ENCODE peak calls at places on chromosome 21, in four cellular contexts. X is K562, G is HepG2, K is H1. L is an unnamed sample.

GRCh38 chr21:44724926-44725325 is 13.6 kb upstream of the TSPEAR start:
- DNase-seq in X (no peak), G (no peak), K (no peak), L (no peak)

GRCh38 chr21:26067836-26068401 is 102.7 kb downstream of the APP start:
- DNase-seq in X (no peak), G (no peak), K (no peak), L (no peak)

GRCh38 chr21:18493420-18493819 is 89.8 kb upstream of the TMPRSS15 start:
- DNase-seq in X (no peak), G (no peak), K (no peak), L (no peak)

GRCh38 chr21:45280969-45281368 is 6.7 kb downstream of the POFUT2 start:
- DNase-seq in X (no peak), G (no peak), K (no peak), L (no peak)

GRCh38 chr21:44726803-44727202 is 15.4 kb upstream of the TSPEAR start:
- DNase-seq in X (no peak), G (no peak), K (no peak), L (no peak)

GRCh38 chr21:45041351-45041805 is 33.0 kb upstream of the ADARB1 start:
- DNase-seq in X (no peak), G (no peak), K (no peak), L (no peak)

GRCh38 chr21:40950970-40951369 is 104.0 kb upstream of the DSCAM start:
- DNase-seq in X (no peak), G (no peak), K (no peak), L (no peak)

GRCh38 chr21:32403201-32403701 is 9.3 kb upstream of the EVA1C start:
- DNase-seq in X (peak), G (peak), K (peak), L (peak)

GRCh38 chr21:14686466-14687276 is 140.6 kb upstream of the SAMSN1 start:
- DNase-seq in X (no peak), G (no peak), K (no peak), L (no peak)

GRCh38 chr21:45831991-45832740 is 149.4 kb upstream of the COL6A1 start:
- DNase-seq in X (no peak), G (no peak), K (peak), L (no peak)

GRCh38 chr21:30695956-30696355 is 22.6 kb downstream of the KRTAP21-3 start:
- DNase-seq in X (no peak), G (no peak), K (no peak), L (no peak)

GRCh38 chr21:44911384-44912157 is 9.1 kb downstream of the ITGB2 start:
- DNase-seq in X (peak), G (peak), K (no peak), L (no peak)

GRCh38 chr21:15060776-15061175 is 4.0 kb downstream of the NRIP1 start:
- DNase-seq in X (peak), G (no peak), K (no peak), L (no peak)

GRCh38 chr21:29257701-29258100 is 41.0 kb upstream of the BACH1 start:
- DNase-seq in X (no peak), G (peak), K (no peak), L (no peak)

GRCh38 chr21:44893278-44893556 is 19.7 kb upstream of the PTTG1IP start:
- DNase-seq in X (no peak), G (no peak), K (no peak), L (no peak)

GRCh38 chr21:32457360-32457840 is 44.9 kb downstream of the EVA1C start:
- DNase-seq in X (peak), G (peak), K (no peak), L (peak)

GRCh38 chr21:24903954-24904635 is 703.2 kb downstream of the MRPL39 start:
- DNase-seq in X (no peak), G (no peak), K (no peak), L (no peak)

GRCh38 chr21:45552696-45553391 is 10.6 kb upstream of the SLC19A1 start:
- DNase-seq in X (no peak), G (no peak), K (no peak), L (no peak)

GRCh38 chr21:31444061-31444460 is 100.0 kb upstream of the TIAM1 start:
- DNase-seq in X (no peak), G (no peak), K (no peak), L (no peak)

GRCh38 chr21:46171996-46172862 is 12.0 kb downstream of the SPATC1L start:
- DNase-seq in X (peak), G (no peak), K (peak), L (no peak)

GRCh38 chr21:44989943-44990780 is 50.3 kb downstream of the SLX9 start:
- DNase-seq in X (no peak), G (no peak), K (no peak), L (no peak)

GRCh38 chr21:28590722-28591121 is 402.0 kb downstream of the LTN1 start:
- DNase-seq in X (no peak), G (no peak), K (no peak), L (peak)

DNA sequence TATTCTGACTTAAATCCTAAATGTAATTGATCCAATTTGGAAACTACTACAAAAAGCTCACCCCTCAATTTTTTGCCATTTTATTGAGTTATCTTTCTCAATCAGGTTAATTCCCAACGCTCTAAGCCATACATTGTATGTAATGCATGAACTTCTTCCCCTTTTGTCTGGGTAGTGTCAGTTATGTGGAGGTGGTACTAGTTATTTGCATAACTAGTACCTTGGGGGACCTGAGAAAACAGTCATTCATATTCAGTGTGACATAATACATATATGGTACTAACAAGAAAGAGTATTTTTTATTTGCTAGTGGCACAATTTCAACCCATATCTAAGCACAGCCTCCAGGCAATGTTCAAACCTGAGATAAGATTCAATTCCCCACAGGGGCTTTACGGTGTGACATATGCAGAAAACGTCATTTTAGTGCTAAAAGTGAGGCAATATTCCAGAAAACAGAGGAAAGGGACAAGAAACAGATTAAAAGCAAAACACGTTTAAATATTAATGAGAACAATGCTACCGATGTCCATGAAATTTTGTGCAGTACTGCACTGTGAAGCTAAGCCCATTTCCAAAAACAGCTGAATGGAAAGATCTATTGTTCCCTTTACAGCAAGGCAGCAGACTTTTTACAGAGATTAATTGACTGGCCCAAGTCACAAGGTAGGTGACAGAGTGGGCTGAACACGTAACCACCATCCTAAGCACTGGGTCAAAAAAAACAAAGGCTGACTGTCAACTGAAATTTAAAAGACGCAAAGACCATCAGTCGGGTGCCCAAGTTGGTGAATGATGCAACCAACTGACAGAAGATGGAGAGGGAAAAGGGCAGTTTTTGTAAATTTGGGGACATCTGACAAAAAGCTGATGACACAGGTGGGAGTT is 1.4 kb downstream of the HLCS start:
- DNase-seq in X (peak), G (no peak), K (no peak), L (no peak)
- H3K4me2 ChIP-seq in X (peak), G (peak), K (peak), L (peak)

GRCh38 chr21:33801424-33802405 is 113.9 kb downstream of the ATP5PO start:
- DNase-seq in X (no peak), G (peak), K (no peak), L (peak)
- TF ChIP-seq CREB1 in X (no peak), G (no peak), K (no peak), L (no peak)

GRCh38 chr21:16569679-16570078 is 839.9 kb downstream of the USP25 start:
- DNase-seq in X (no peak), G (no peak), K (no peak), L (no peak)
- H3K4me2 ChIP-seq in X (no peak), G (no peak), K (no peak), L (no peak)

GRCh38 chr21:42153746-42154145 is 65.2 kb upstream of the ABCG1 start:
- DNase-seq in X (no peak), G (no peak), K (no peak), L (no peak)
- TF ChIP-seq CREB1 in X (no peak), G (no peak), K (no peak), L (no peak)

DNA sequence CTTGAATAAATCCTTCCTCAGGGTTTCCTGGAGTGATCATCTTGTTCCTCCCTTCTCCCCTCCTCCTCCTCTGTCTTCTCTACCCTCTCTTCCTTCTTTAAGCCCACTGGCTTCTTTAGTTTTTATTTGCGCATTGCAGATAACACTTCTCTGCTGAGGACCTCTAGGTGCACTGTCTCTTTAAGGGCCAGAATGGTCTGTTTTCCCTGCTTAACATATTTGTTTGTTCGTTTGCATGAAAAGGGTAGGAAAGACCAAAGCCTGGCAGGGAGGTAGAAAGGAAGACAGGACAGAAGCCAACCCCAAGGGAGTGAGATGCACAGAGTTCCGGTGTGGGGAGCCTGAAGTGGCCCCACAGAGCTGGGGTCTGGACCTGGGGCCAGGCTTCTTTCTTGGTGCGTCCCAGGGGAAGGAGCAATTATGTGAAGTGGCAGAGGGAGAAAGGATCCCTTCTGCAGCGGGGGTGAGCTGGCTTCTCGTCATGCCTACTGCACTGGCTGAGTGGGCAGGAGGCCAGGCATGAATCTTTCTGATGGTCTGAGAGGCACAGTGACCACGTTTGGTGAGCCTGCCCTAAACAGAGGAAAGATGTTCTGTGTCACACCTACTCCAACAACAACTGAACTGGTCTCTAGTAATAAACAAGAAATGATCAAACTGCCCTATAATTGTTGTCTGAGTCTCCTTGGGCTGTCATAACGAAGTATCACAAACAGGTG is 232.7 kb downstream of the KCNJ6 start:
- DNase-seq in X (no peak), G (no peak), K (no peak), L (peak)
- H3K4me2 ChIP-seq in X (no peak), G (no peak), K (peak), L (peak)

GRCh38 chr21:38819719-38820147 is 14.0 kb downstream of the ETS2 start:
- DNase-seq in X (no peak), G (no peak), K (no peak), L (no peak)

GRCh38 chr21:38819051-38819718 is 13.5 kb downstream of the ETS2 start:
- DNase-seq in X (no peak), G (no peak), K (no peak), L (no peak)

GRCh38 chr21:38818336-38818723 is 12.6 kb downstream of the ETS2 start:
- DNase-seq in X (no peak), G (no peak), K (no peak), L (no peak)

GRCh38 chr21:38816400-38816973 is 10.8 kb downstream of the ETS2 start:
- DNase-seq in X (no peak), G (no peak), K (no peak), L (no peak)

DNA sequence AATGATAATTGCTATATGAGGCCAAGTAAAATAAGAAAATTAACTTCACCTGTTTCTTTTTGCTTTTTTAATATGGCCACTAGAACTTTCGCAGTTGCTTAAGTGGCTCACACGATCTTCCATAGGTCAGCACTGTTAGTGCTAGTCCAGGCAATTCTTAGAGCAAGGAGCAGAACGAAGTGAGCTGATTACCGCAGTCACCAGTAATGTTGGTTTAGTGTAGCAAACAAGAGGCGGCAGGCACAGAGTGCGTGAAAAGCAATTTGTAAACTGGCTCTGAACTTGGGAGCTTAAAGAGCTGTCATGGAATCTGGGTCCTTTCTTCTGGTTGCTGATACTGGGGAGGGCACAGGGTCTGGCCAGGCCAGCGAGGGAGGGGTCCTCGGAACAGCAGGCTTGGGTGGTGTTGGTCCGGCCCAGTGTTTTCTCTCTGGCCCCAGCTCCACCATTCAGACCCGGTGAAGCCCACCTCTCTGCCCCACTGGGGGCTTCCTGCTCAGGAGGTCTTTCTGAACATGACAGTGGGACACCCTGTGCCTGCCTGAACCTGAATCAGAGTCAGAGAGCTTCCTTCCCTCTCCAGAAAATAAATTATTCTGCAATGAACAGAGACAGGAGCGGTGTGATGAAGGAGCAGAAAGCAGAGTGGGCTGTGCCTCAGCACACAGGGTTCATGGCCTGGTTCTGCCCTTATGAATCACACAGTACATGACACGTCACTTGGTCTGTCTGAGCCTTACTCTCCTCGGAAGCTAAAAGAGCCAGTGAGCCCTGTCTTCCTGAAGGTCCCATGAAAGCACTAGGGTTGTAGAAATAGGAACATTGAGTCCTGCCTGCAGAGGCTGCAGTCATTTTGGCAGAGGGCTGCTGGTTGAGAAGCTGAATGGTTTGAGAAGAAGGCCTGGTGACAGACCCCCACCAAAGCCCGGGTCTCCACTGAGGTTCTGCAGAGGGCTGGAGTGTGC is 11.9 kb downstream of the ETS2 start:
- DNase-seq in X (no peak), G (no peak), K (no peak), L (no peak)
- TF ChIP-seq CREB1 in X (no peak), G (no peak), K (no peak), L (no peak)

GRCh38 chr21:34906401-34906800 is 142.7 kb downstream of the RUNX1 start:
- DNase-seq in X (no peak), G (no peak), K (no peak), L (no peak)
- H3K4me2 ChIP-seq in X (no peak), G (no peak), K (no peak), L (no peak)

DNA sequence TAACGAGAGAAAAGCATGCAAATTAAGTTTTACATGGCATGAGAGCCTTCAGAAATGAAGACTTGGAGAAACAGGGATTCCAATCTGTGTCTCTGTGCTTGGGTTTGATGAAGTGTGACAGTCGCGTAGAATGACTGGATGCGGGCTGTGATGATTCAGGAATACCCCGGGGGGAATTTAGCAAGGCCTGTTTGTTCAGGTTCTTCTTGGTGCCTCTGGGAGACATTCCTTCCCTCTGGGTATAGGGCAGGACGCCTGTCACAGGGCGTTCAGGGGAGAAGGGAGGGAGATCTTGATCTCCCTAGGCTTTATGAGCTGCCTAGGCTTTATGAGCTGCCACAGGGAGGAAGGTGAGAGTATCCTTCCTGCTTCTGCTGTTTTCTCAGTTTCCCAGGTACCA is 36.6 kb downstream of the DOP1B start:
- DNase-seq in X (no peak), G (no peak), K (no peak), L (no peak)
- TF ChIP-seq CREB1 in X (no peak), G (no peak), K (no peak), L (no peak)

GRCh38 chr21:37006521-37007291 is at the start of gene RIPPLY3:
- DNase-seq in X (no peak), G (no peak), K (peak), L (peak)
- H3K4me2 ChIP-seq in X (no peak), G (peak), K (peak), L (peak)